ENCODE peak calls at places on chromosomes 6 and 20, in four cellular contexts. H is NCI-H1105, D is Panc1, U is left cardiac atrium. P is an unnamed sample.

GRCh38 chr6:52176550-52176949 is 9.6 kb upstream of the IL17A start:
- DNase-seq in H (peak; percentile 91), D (no peak), U (no peak), P (no peak)

GRCh38 chr6:137717074-137718073 is 149.7 kb upstream of the TNFAIP3 start:
- DNase-seq in H (no peak), D (no peak), U (no peak), P (no peak)

GRCh38 chr6:133645000-133645619 is 243.8 kb upstream of the TCF21 start:
- DNase-seq in H (no peak), D (no peak), U (no peak), P (no peak)

GRCh38 chr6:27630727-27631613 is 158.1 kb upstream of the ZNF184 start:
- DNase-seq in H (peak; percentile 59), D (peak; percentile 90), U (no peak), P (no peak)

GRCh38 chr20:35207950-35208611 is 18.4 kb upstream of the MMP24 start:
- DNase-seq in H (peak; percentile 50), D (peak; percentile 74), U (peak; percentile 86), P (peak; percentile 92)

GRCh38 chr20:53639647-53640440 is 46.2 kb upstream of the ZNF217 start:
- DNase-seq in H (no peak), D (no peak), U (no peak), P (peak; percentile 1)

GRCh38 chr20:23692725-23693124 is 3.9 kb upstream of the CST4 start:
- DNase-seq in H (no peak), D (no peak), U (no peak), P (no peak)

GRCh38 chr6:126890055-126890454 is 228.4 kb upstream of the RSPO3 start:
- DNase-seq in H (peak; percentile 11), D (no peak), U (peak; percentile 17), P (no peak)

GRCh38 chr6:164911151-164911550 is 398.3 kb downstream of the C6orf118 start:
- DNase-seq in H (peak; percentile 15), D (no peak), U (no peak), P (no peak)

GRCh38 chr20:33323236-33323635 is 40.2 kb downstream of the BPIFB1 start:
- DNase-seq in H (no peak), D (no peak), U (no peak), P (no peak)

GRCh38 chr20:58401123-58401639 is 12.2 kb downstream of the VAPB start:
- DNase-seq in H (no peak), D (no peak), U (no peak), P (no peak)

GRCh38 chr20:18808712-18809111 is 4.9 kb upstream of the SCP2D1 start:
- DNase-seq in H (no peak), D (no peak), U (no peak), P (no peak)

GRCh38 chr20:64049060-64049886 is at the start of gene SOX18:
- DNase-seq in H (no peak), D (no peak), U (peak; percentile 71), P (no peak)

GRCh38 chr6:139442188-139442625 is 67.8 kb upstream of the CITED2 start:
- DNase-seq in H (no peak), D (no peak), U (no peak), P (no peak)

GRCh38 chr6:166456360-166457156 is 73.8 kb upstream of the MPC1 start:
- DNase-seq in H (no peak), D (no peak), U (no peak), P (no peak)

GRCh38 chr6:148972481-148972880 is 225.7 kb downstream of the UST start:
- DNase-seq in H (peak; percentile 93), D (no peak), U (no peak), P (peak; percentile 66)

GRCh38 chr6:160996316-160996715 is 4.7 kb downstream of the MAP3K4 start:
- DNase-seq in H (no peak), D (peak; percentile 59), U (no peak), P (no peak)

GRCh38 chr6:70469965-70470364 is 56.7 kb downstream of the FAM135A start:
- DNase-seq in H (no peak), D (no peak), U (no peak), P (no peak)

P was measured in sciatic nerve.